ENCODE peak calls at places on chromosomes 3 and 15, in seven cellular contexts. U is IMR-90; S is aorta; I is ovary; W is CD4-positive, CD25-positive, alpha-beta regulatory T cell; B is astrocyte; D is cardiac muscle cell. R is an unnamed sample. For H3K36me3, the result is how much of the 10 kb centered on the place peaks cover.

GRCh38 chr3:14725564-14726420 is 50.9 kb downstream of the C3orf20 start:
- DNase-seq in U (peak), I (peak), B (peak), S (no peak), D (peak), W (no peak), R (no peak)

GRCh38 chr15:41199470-41199869 is 31.1 kb downstream of the EXD1 start:
- DNase-seq in W (no peak), S (no peak), I (no peak), D (no peak), U (no peak), B (no peak), R (no peak)

GRCh38 chr3:162491957-162492356 is 995.3 kb downstream of the OTOL1 start:
- DNase-seq in D (no peak), B (peak), W (no peak), I (no peak), S (no peak), U (peak), R (no peak)

GRCh38 chr15:27869697-27870281 is 229.3 kb downstream of the OCA2 start:
- DNase-seq in D (no peak), U (no peak), S (no peak), B (no peak), W (no peak), I (no peak), R (no peak)

GRCh38 chr15:80619677-80620076 is 75.4 kb upstream of the ABHD17C start:
- DNase-seq in W (no peak), I (no peak), S (no peak), D (no peak), U (peak), B (no peak), R (no peak)

GRCh38 chr15:72227720-72228119 is 3.3 kb downstream of the PKM start:
- DNase-seq in S (no peak), U (no peak), B (no peak), I (no peak), W (no peak), D (no peak), R (no peak)

GRCh38 chr3:126549861-126550487 is 8.8 kb downstream of the C3orf22 start:
- DNase-seq in D (no peak), S (peak), W (no peak), U (no peak), B (no peak), I (peak), R (no peak)

GRCh38 chr3:42185044-42185443 is 80.9 kb downstream of the CCK start:
- DNase-seq in D (no peak), W (no peak), S (peak), B (peak), I (no peak), U (peak), R (no peak)

GRCh38 chr3:38521391-38521987 is 25.3 kb downstream of the EXOG start:
- DNase-seq in W (peak), U (peak), I (peak), S (peak), B (peak), D (peak), R (peak)

GRCh38 chr15:32715276-32715675 is 2.5 kb upstream of the GREM1 start:
- DNase-seq in B (peak), S (no peak), D (no peak), W (no peak), U (peak), I (no peak), R (no peak)

GRCh38 chr3:195059471-195060216 is 211.3 kb downstream of the XXYLT1 start:
- DNase-seq in D (no peak), S (peak), W (no peak), U (no peak), B (no peak), I (no peak), R (no peak)

GRCh38 chr3:19886404-19886803 is 47.6 kb downstream of the EFHB start:
- DNase-seq in D (no peak), S (no peak), W (no peak), B (no peak), I (no peak), U (no peak), R (no peak)

GRCh38 chr3:88003115-88003755 is 55.6 kb downstream of the CGGBP1 start:
- DNase-seq in S (no peak), I (no peak), W (no peak), D (peak), B (peak), U (peak), R (no peak)

GRCh38 chr3:179853176-179853575 is 183.6 kb downstream of the PEX5L start:
- DNase-seq in U (peak), W (no peak), D (peak), B (peak), I (peak), S (no peak), R (no peak)

GRCh38 chr15:83654379-83655236 is 685 bp downstream of the ADAMTSL3 start:
- DNase-seq in U (no peak), I (peak), W (no peak), S (peak), B (no peak), D (peak), R (peak)

GRCh38 chr3:188234172-188234571 is 80.2 kb downstream of the LPP start:
- DNase-seq in I (no peak), D (no peak), U (peak), B (peak), W (no peak), S (no peak), R (no peak)

GRCh38 chr3:188239035-188239434 is 85.1 kb downstream of the LPP start:
- DNase-seq in U (no peak), I (no peak), W (no peak), B (no peak), S (no peak), D (no peak), R (no peak)

GRCh38 chr3:188239577-188239976 is 85.6 kb downstream of the LPP start:
- DNase-seq in B (no peak), S (no peak), I (no peak), U (no peak), W (no peak), D (no peak), R (no peak)

GRCh38 chr3:188233320-188233719 is 79.4 kb downstream of the LPP start:
- DNase-seq in B (peak), D (no peak), I (no peak), U (peak), W (no peak), S (no peak), R (no peak)

DNA sequence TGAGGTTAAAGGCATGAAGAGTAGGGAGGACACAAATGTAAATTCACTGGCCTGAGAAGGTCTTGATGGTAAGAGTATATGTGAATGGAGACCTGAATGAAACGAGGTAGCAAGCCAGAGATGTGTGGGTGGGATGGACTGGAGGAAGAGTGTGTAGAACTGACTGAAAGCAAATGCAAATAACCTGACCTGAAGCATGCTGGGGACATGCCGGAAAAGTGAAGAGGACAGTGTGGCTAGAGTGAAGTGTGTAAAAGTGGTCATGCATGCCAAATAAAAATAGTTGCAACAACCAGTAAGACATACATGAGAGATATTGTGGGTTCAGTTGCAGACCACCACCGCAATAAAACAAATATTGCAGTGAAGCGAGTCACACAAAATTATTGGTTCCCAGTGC is 82.3 kb downstream of the LPP start:
- DNase-seq in U (no peak), S (no peak), B (no peak), I (no peak), D (no peak), W (no peak), R (no peak)
- H3K27ac ChIP-seq in U (no peak), S (peak), B (no peak), I (no peak), D (no peak), W (no peak), R (no peak)

GRCh38 chr3:57165637-57166036 is 484 bp upstream of the IL17RD start:
- DNase-seq in D (peak), I (no peak), B (no peak), W (no peak), S (no peak), U (no peak), R (no peak)
- H3K4me3 ChIP-seq in D (no peak), I (no peak), B (no peak), W (no peak), S (no peak), U (no peak), R (no peak)

GRCh38 chr3:52211268-52211891 is 13.4 kb downstream of the ALAS1 start:
- DNase-seq in W (no peak), S (no peak), U (no peak), B (no peak), D (no peak), I (no peak), R (no peak)

GRCh38 chr3:52210037-52210436 is 12.1 kb downstream of the ALAS1 start:
- DNase-seq in D (no peak), I (no peak), S (no peak), B (no peak), W (no peak), U (no peak), R (no peak)

GRCh38 chr3:52210550-52211046 is 12.6 kb downstream of the ALAS1 start:
- DNase-seq in D (no peak), U (peak), W (no peak), S (no peak), B (no peak), I (no peak), R (no peak)

GRCh38 chr3:52205727-52206372 is 7.9 kb downstream of the ALAS1 start:
- DNase-seq in W (no peak), U (no peak), B (peak), D (no peak), S (no peak), I (no peak), R (no peak)

GRCh38 chr3:52208556-52208955 is 10.6 kb downstream of the ALAS1 start:
- DNase-seq in W (no peak), I (no peak), U (no peak), S (no peak), D (no peak), B (no peak), R (no peak)
- H3K36me3 ChIP-seq in W (half or more), I (under half), U (half or more), S (under half), D (half or more), B (half or more), R (half or more)

GRCh38 chr3:190333961-190334360 is 11.7 kb upstream of the CLDN1 start:
- DNase-seq in B (no peak), W (no peak), S (no peak), U (no peak), I (no peak), D (no peak), R (no peak)

GRCh38 chr3:190339130-190339529 is 16.9 kb upstream of the CLDN1 start:
- DNase-seq in S (no peak), W (no peak), B (peak), D (no peak), U (peak), I (no peak), R (no peak)

GRCh38 chr3:190338717-190339116 is 16.5 kb upstream of the CLDN1 start:
- DNase-seq in D (peak), B (no peak), W (no peak), S (no peak), U (peak), I (no peak), R (no peak)

GRCh38 chr3:190340071-190340470 is 17.8 kb upstream of the CLDN1 start:
- DNase-seq in B (peak), U (peak), D (no peak), W (no peak), I (no peak), S (no peak), R (no peak)

GRCh38 chr3:190336516-190337189 is 14.4 kb upstream of the CLDN1 start:
- DNase-seq in U (no peak), I (no peak), D (no peak), B (no peak), W (no peak), S (no peak), R (no peak)
- H3K27ac ChIP-seq in U (peak), I (no peak), D (no peak), B (no peak), W (no peak), S (no peak), R (no peak)

DNA sequence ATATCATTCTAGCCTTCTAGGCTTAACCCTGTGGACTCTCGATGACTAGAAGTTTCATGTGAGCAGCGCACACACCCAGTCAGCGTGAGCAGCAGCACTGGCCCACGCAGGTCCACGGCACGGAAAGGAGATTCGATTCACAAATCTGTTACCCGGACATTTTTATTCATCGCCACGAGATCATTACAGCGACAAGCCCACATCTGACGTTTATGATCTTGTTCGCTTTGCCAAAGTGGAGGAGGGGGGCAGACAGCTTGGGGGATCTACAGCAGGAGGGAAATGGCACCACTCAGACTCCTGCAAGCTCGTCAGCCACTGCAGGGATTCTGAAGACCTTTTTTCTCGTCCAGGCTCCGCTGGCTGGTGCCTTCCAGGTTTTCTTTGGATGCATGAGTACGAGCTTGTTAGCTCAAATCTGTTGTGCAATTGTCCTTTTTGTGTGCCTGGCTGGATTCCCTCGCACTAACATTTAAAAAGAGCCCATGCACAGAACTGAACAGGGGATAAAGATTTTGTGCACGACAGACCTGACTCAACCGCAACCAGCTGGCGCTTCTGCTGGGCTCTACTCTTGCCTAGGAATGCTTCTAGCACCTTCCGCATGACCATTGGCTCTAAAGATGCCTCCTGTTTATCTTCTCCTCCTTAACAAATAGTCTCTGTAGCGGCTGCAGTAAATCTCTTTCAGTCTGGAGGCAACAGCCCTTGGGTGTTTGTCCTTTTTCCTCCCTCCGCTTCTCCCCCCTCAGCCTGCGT is 938.5 kb downstream of the MCTP2 start:
- DNase-seq in W (no peak), S (peak), D (peak), U (peak), I (no peak), B (no peak), R (no peak)
- H3K4me3 ChIP-seq in W (no peak), S (no peak), D (no peak), U (peak), I (peak), B (no peak), R (no peak)

DNA sequence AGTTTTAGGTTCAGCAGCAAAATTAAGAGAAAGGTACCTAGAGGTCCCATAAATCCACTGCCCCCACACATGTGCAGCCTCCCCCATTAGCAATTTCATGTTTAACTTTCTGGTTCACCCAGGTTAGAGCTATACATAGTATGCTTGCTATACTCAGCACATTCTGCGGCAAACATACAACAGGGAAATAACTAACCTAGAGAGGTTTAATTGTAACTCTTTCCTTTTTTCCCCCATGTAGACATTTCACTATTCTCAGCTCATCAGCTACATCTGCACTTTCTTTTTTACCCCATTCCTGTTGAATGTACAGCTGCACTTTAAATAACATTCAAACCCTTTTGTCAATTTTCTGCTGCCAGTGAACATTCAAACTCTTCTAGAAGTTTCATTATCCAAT is 21.1 kb downstream of the TFRC start:
- DNase-seq in S (no peak), U (no peak), D (no peak), B (no peak), W (no peak), I (no peak), R (no peak)
- H3K36me3 ChIP-seq in S (under half), U (half or more), D (half or more), B (under half), W (half or more), I (under half), R (under half)

GRCh38 chr15:60525640-60526039 is 46.7 kb upstream of the ICE2 start:
- DNase-seq in I (no peak), D (no peak), U (no peak), S (no peak), B (no peak), W (no peak), R (no peak)
- H3K27ac ChIP-seq in I (no peak), D (no peak), U (no peak), S (no peak), B (no peak), W (peak), R (no peak)

GRCh38 chr3:156682491-156682890 is 8.1 kb downstream of the TIPARP start:
- DNase-seq in S (no peak), D (no peak), I (no peak), U (peak), W (no peak), B (no peak), R (no peak)

GRCh38 chr3:156678216-156678615 is 3.8 kb downstream of the TIPARP start:
- DNase-seq in S (no peak), W (no peak), U (no peak), D (no peak), B (no peak), I (no peak), R (no peak)

GRCh38 chr3:156682963-156683362 is 8.6 kb downstream of the TIPARP start:
- DNase-seq in S (no peak), U (no peak), I (no peak), W (no peak), D (no peak), B (no peak), R (no peak)

GRCh38 chr3:156681003-156681402 is 6.6 kb downstream of the TIPARP start:
- DNase-seq in W (no peak), S (no peak), U (peak), B (peak), I (no peak), D (no peak), R (peak)

GRCh38 chr3:156680243-156680930 is 6.0 kb downstream of the TIPARP start:
- DNase-seq in I (no peak), U (no peak), S (no peak), W (no peak), D (no peak), B (no peak), R (no peak)
- H3K4me3 ChIP-seq in I (no peak), U (no peak), S (no peak), W (peak), D (peak), B (peak), R (no peak)

R was measured in pancreas.